ENCODE peak calls at places on chromosomes 1 and 21, in five cellular contexts. One of them, this sample, is unnamed.

GRCh38 chr1:224507771-224508523 is 73.3 kb upstream of the WDR26 start:
- DNase-seq in RPMI7951: peak
- DNase-seq in AG08395: peak
- DNase-seq in H9: no peak
- DNase-seq in fibroblast of pulmonary artery: no peak
- DNase-seq in this sample: no peak

GRCh38 chr1:229582011-229582694 is 23.6 kb upstream of the ABCB10 start:
- DNase-seq in RPMI7951: no peak
- DNase-seq in AG08395: no peak
- DNase-seq in H9: no peak
- DNase-seq in fibroblast of pulmonary artery: peak
- DNase-seq in this sample: no peak

GRCh38 chr1:211920141-211920572 is 89.6 kb upstream of the LPGAT1 start:
- DNase-seq in RPMI7951: peak
- DNase-seq in AG08395: peak
- DNase-seq in H9: no peak
- DNase-seq in fibroblast of pulmonary artery: peak
- DNase-seq in this sample: no peak

GRCh38 chr1:32142446-32143301 is 34.8 kb downstream of the KPNA6 start:
- DNase-seq in RPMI7951: peak
- DNase-seq in AG08395: peak
- DNase-seq in H9: no peak
- DNase-seq in fibroblast of pulmonary artery: peak
- DNase-seq in this sample: peak

GRCh38 chr1:214551436-214552173 is at the start of gene PTPN14:
- DNase-seq in RPMI7951: peak
- DNase-seq in AG08395: peak
- DNase-seq in H9: peak
- DNase-seq in fibroblast of pulmonary artery: peak
- DNase-seq in this sample: peak

GRCh38 chr1:93255222-93256079 is 74.9 kb downstream of the CCDC18 start:
- DNase-seq in RPMI7951: peak
- DNase-seq in AG08395: peak
- DNase-seq in H9: no peak
- DNase-seq in fibroblast of pulmonary artery: peak
- DNase-seq in this sample: peak

GRCh38 chr1:173870252-173871075 is 2.3 kb downstream of the ZBTB37 start:
- DNase-seq in RPMI7951: peak
- DNase-seq in AG08395: no peak
- DNase-seq in H9: no peak
- DNase-seq in fibroblast of pulmonary artery: no peak
- DNase-seq in this sample: no peak

GRCh38 chr1:56452027-56453011 is 127.0 kb downstream of the PLPP3 start:
- DNase-seq in RPMI7951: peak
- DNase-seq in AG08395: peak
- DNase-seq in H9: no peak
- DNase-seq in fibroblast of pulmonary artery: no peak
- DNase-seq in this sample: no peak

GRCh38 chr1:34800214-34800613 is 7.4 kb downstream of the GJA4 start:
- DNase-seq in RPMI7951: peak
- DNase-seq in AG08395: no peak
- DNase-seq in H9: no peak
- DNase-seq in fibroblast of pulmonary artery: peak
- DNase-seq in this sample: no peak

GRCh38 chr1:51385776-51386175 is 55.4 kb upstream of the TTC39A start:
- DNase-seq in RPMI7951: no peak
- DNase-seq in AG08395: no peak
- DNase-seq in H9: no peak
- DNase-seq in fibroblast of pulmonary artery: no peak
- DNase-seq in this sample: no peak

GRCh38 chr1:12495725-12496124 is 122.3 kb downstream of the DHRS3 start:
- DNase-seq in RPMI7951: no peak
- DNase-seq in AG08395: no peak
- DNase-seq in H9: no peak
- DNase-seq in fibroblast of pulmonary artery: no peak
- DNase-seq in this sample: no peak

GRCh38 chr1:61358770-61359455 is 276.6 kb downstream of the NFIA start:
- DNase-seq in RPMI7951: no peak
- DNase-seq in AG08395: no peak
- DNase-seq in H9: no peak
- DNase-seq in fibroblast of pulmonary artery: peak
- DNase-seq in this sample: no peak

GRCh38 chr1:241972703-241973375 is 15.3 kb downstream of the BECN2 start:
- DNase-seq in RPMI7951: peak
- DNase-seq in AG08395: peak
- DNase-seq in H9: peak
- DNase-seq in fibroblast of pulmonary artery: peak
- DNase-seq in this sample: no peak

GRCh38 chr1:89831462-89832113 is 10.8 kb downstream of the LRRC8D start:
- DNase-seq in RPMI7951: no peak
- DNase-seq in AG08395: no peak
- DNase-seq in H9: no peak
- DNase-seq in fibroblast of pulmonary artery: no peak
- DNase-seq in this sample: no peak

GRCh38 chr1:154328318-154329151 is 3.2 kb downstream of the ATP8B2 start:
- DNase-seq in RPMI7951: peak
- DNase-seq in AG08395: peak
- DNase-seq in H9: peak
- DNase-seq in fibroblast of pulmonary artery: peak
- DNase-seq in this sample: no peak

GRCh38 chr21:38824124-38824822 is 18.5 kb downstream of the ETS2 start:
- DNase-seq in RPMI7951: peak
- DNase-seq in AG08395: peak
- DNase-seq in H9: no peak
- DNase-seq in fibroblast of pulmonary artery: no peak
- DNase-seq in this sample: no peak

GRCh38 chr1:31422505-31423319 is 9.7 kb downstream of the SERINC2 start:
- DNase-seq in RPMI7951: peak
- DNase-seq in AG08395: peak
- DNase-seq in H9: peak
- DNase-seq in fibroblast of pulmonary artery: peak
- DNase-seq in this sample: peak

GRCh38 chr1:213247038-213247437 is 196.0 kb downstream of the RPS6KC1 start:
- DNase-seq in RPMI7951: no peak
- DNase-seq in AG08395: no peak
- DNase-seq in H9: no peak
- DNase-seq in fibroblast of pulmonary artery: no peak
- DNase-seq in this sample: no peak

GRCh38 chr1:160171352-160171751 is 19.0 kb upstream of the CASQ1 start:
- DNase-seq in RPMI7951: no peak
- DNase-seq in AG08395: peak
- DNase-seq in H9: no peak
- DNase-seq in fibroblast of pulmonary artery: no peak
- DNase-seq in this sample: peak

GRCh38 chr1:154577346-154578057 is 9.9 kb downstream of the CHRNB2 start:
- DNase-seq in RPMI7951: no peak
- DNase-seq in AG08395: no peak
- DNase-seq in H9: no peak
- DNase-seq in fibroblast of pulmonary artery: no peak
- DNase-seq in this sample: no peak

GRCh38 chr1:115377411-115377810 is 39.4 kb upstream of the NGF start:
- DNase-seq in RPMI7951: no peak
- DNase-seq in AG08395: no peak
- DNase-seq in H9: no peak
- DNase-seq in fibroblast of pulmonary artery: peak
- DNase-seq in this sample: no peak

GRCh38 chr1:184160942-184161698 is 109.6 kb downstream of the TSEN15 start:
- DNase-seq in RPMI7951: peak
- DNase-seq in AG08395: peak
- DNase-seq in H9: no peak
- DNase-seq in fibroblast of pulmonary artery: peak
- DNase-seq in this sample: no peak

GRCh38 chr1:26538480-26539412 is 9.2 kb downstream of the RPS6KA1 start:
- DNase-seq in RPMI7951: peak
- DNase-seq in AG08395: peak
- DNase-seq in H9: peak
- DNase-seq in fibroblast of pulmonary artery: peak
- DNase-seq in this sample: no peak

GRCh38 chr1:38991638-38992449 is 768 bp downstream of the AKIRIN1 start:
- DNase-seq in RPMI7951: peak
- DNase-seq in AG08395: peak
- DNase-seq in H9: peak
- DNase-seq in fibroblast of pulmonary artery: peak
- DNase-seq in this sample: no peak

GRCh38 chr1:35876988-35877387 is 6.0 kb upstream of the AGO1 start:
- DNase-seq in RPMI7951: peak
- DNase-seq in AG08395: peak
- DNase-seq in H9: no peak
- DNase-seq in fibroblast of pulmonary artery: peak
- DNase-seq in this sample: no peak

GRCh38 chr1:1000357-1001056 is 610 bp upstream of the HES4 start:
- DNase-seq in RPMI7951: peak
- DNase-seq in AG08395: peak
- DNase-seq in H9: peak
- DNase-seq in fibroblast of pulmonary artery: peak
- DNase-seq in this sample: peak

GRCh38 chr1:197923013-197923412 is 5.8 kb downstream of the LHX9 start:
- DNase-seq in RPMI7951: no peak
- DNase-seq in AG08395: no peak
- DNase-seq in H9: no peak
- DNase-seq in fibroblast of pulmonary artery: no peak
- DNase-seq in this sample: no peak

GRCh38 chr1:12810691-12811408 is 19.7 kb downstream of the PRAMEF1 start:
- DNase-seq in RPMI7951: peak
- DNase-seq in AG08395: peak
- DNase-seq in H9: no peak
- DNase-seq in fibroblast of pulmonary artery: peak
- DNase-seq in this sample: peak

GRCh38 chr21:34065015-34065414 is 8.4 kb upstream of the MRPS6 start:
- DNase-seq in RPMI7951: no peak
- DNase-seq in AG08395: peak
- DNase-seq in H9: no peak
- DNase-seq in fibroblast of pulmonary artery: no peak
- DNase-seq in this sample: no peak

GRCh38 chr1:96995351-96995750 is 273.8 kb downstream of the PTBP2 start:
- DNase-seq in RPMI7951: no peak
- DNase-seq in AG08395: no peak
- DNase-seq in H9: no peak
- DNase-seq in fibroblast of pulmonary artery: no peak
- DNase-seq in this sample: no peak

GRCh38 chr1:22500476-22500875 is 48.8 kb downstream of the ZBTB40 start:
- DNase-seq in RPMI7951: peak
- DNase-seq in AG08395: peak
- DNase-seq in H9: no peak
- DNase-seq in fibroblast of pulmonary artery: peak
- DNase-seq in this sample: no peak

GRCh38 chr1:235160965-235161684 is at the start of gene RBM34:
- DNase-seq in RPMI7951: peak
- DNase-seq in AG08395: peak
- DNase-seq in H9: peak
- DNase-seq in fibroblast of pulmonary artery: peak
- DNase-seq in this sample: peak

GRCh38 chr1:31019401-31019800 is 46.1 kb downstream of the PUM1 start:
- DNase-seq in RPMI7951: no peak
- DNase-seq in AG08395: no peak
- DNase-seq in H9: no peak
- DNase-seq in fibroblast of pulmonary artery: no peak
- DNase-seq in this sample: no peak

GRCh38 chr1:87757700-87758099 is 429.0 kb downstream of the LMO4 start:
- DNase-seq in RPMI7951: no peak
- DNase-seq in AG08395: no peak
- DNase-seq in H9: no peak
- DNase-seq in fibroblast of pulmonary artery: peak
- DNase-seq in this sample: no peak

GRCh38 chr1:215156232-215156631 is 73.7 kb downstream of the KCNK2 start:
- DNase-seq in RPMI7951: peak
- DNase-seq in AG08395: peak
- DNase-seq in H9: no peak
- DNase-seq in fibroblast of pulmonary artery: peak
- DNase-seq in this sample: no peak

GRCh38 chr1:18091660-18092446 is 15.7 kb upstream of the IGSF21 start:
- DNase-seq in RPMI7951: peak
- DNase-seq in AG08395: peak
- DNase-seq in H9: no peak
- DNase-seq in fibroblast of pulmonary artery: peak
- DNase-seq in this sample: peak

GRCh38 chr1:218900621-218901020 is 273.1 kb upstream of the LYPLAL1 start:
- DNase-seq in RPMI7951: no peak
- DNase-seq in AG08395: no peak
- DNase-seq in H9: no peak
- DNase-seq in fibroblast of pulmonary artery: peak
- DNase-seq in this sample: no peak

GRCh38 chr1:116842654-116843053 is 67.1 kb upstream of the PTGFRN start:
- DNase-seq in RPMI7951: peak
- DNase-seq in AG08395: no peak
- DNase-seq in H9: no peak
- DNase-seq in fibroblast of pulmonary artery: peak
- DNase-seq in this sample: no peak

GRCh38 chr1:21007876-21008275 is 168.8 kb downstream of the EIF4G3 start:
- DNase-seq in RPMI7951: no peak
- DNase-seq in AG08395: no peak
- DNase-seq in H9: no peak
- DNase-seq in fibroblast of pulmonary artery: no peak
- DNase-seq in this sample: no peak

This sample was measured in HS-5.